ENCODE peak calls at places on chromosomes 13 and 19, in five cellular contexts. G is activated CD4-positive, alpha-beta T cell treated with anti-CD3 and anti-CD28 coated beads, Interleukin-2, amount 10 ng/mL, durations not matched to agents 7 days and 5 days; B is Calu3; A is nephron progenitor cell; U is H7. H is an unnamed sample.

GRCh38 chr13:50016421-50016820 is 1.2 kb downstream of the KCNRG start:
- DNase-seq in A (no peak), B (no peak), G (no peak), U (no peak), H (no peak)

GRCh38 chr19:35531291-35531690 is 2.0 kb upstream of the GAPDHS start:
- DNase-seq in G (no peak), A (no peak), U (no peak), B (no peak), H (no peak)

GRCh38 chr13:19960673-19961015 is 2.1 kb downstream of the ZMYM2 start:
- DNase-seq in A (no peak), G (peak; percentile 8), B (no peak), U (no peak), H (peak; percentile 54)

GRCh38 chr13:45721203-45721731 is 19.1 kb downstream of the CBY2 start:
- DNase-seq in A (no peak), U (no peak), B (no peak), G (no peak), H (no peak)

GRCh38 chr13:73776137-73776785 is 357.9 kb downstream of the KLF12 start:
- DNase-seq in G (no peak), A (no peak), U (no peak), B (no peak), H (no peak)

GRCh38 chr13:64855506-64855905 is 2374.6 kb downstream of the PCDH9 start:
- DNase-seq in U (no peak), A (no peak), G (no peak), B (no peak), H (no peak)

GRCh38 chr13:112442483-112443090 is 66.4 kb downstream of the SPACA7 start:
- DNase-seq in U (peak; percentile 73), A (no peak), G (no peak), B (no peak), H (no peak)

GRCh38 chr19:46181386-46181774 is 33.3 kb downstream of the IGFL2 start:
- DNase-seq in A (no peak), B (no peak), G (no peak), U (peak; percentile 9), H (peak; percentile 12)

GRCh38 chr13:21753117-21753729 is 82.3 kb downstream of the FGF9 start:
- DNase-seq in U (no peak), A (no peak), B (no peak), G (no peak), H (no peak)

GRCh38 chr19:41195675-41196497 is 2.9 kb downstream of the CYP2S1 start:
- DNase-seq in G (no peak), U (no peak), B (no peak), A (no peak), H (no peak)

GRCh38 chr19:7658219-7658686 is 10.6 kb upstream of the RETN start:
- DNase-seq in U (peak; percentile 75), A (no peak), G (peak; percentile 74), B (no peak), H (peak; percentile 83)

GRCh38 chr19:11763117-11763516 is 3.7 kb upstream of the ZNF441 start:
- DNase-seq in U (no peak), B (no peak), G (no peak), A (no peak), H (peak; percentile 59)

GRCh38 chr19:9941646-9942045 is 5.3 kb upstream of the OLFM2 start:
- DNase-seq in A (no peak), U (no peak), B (no peak), G (no peak), H (no peak)

GRCh38 chr13:74409551-74409950 is 275.3 kb upstream of the KLF12 start:
- DNase-seq in U (no peak), A (no peak), B (no peak), G (no peak), H (no peak)

GRCh38 chr13:51801631-51802099 is 2.3 kb downstream of the DHRS12 start:
- DNase-seq in G (no peak), U (no peak), A (no peak), B (peak; percentile 50), H (no peak)

GRCh38 chr19:58572818-58573657 is at the start of gene MZF1:
- DNase-seq in B (peak; percentile 99), A (peak; percentile 99), U (peak; percentile 99), G (peak; percentile 100), H (peak; percentile 100)

GRCh38 chr19:4730740-4731171 is 7.1 kb upstream of the DPP9 start:
- DNase-seq in U (peak; percentile 88), B (peak; percentile 57), G (peak; percentile 69), A (peak; percentile 58), H (peak; percentile 29)

GRCh38 chr19:11421607-11422098 is 2.5 kb upstream of the RGL3 start:
- DNase-seq in U (peak; percentile 93), G (peak; percentile 15), A (peak; percentile 75), B (peak; percentile 43), H (peak; percentile 11)

GRCh38 chr19:11766597-11767591 is at the start of gene ZNF441:
- DNase-seq in U (peak; percentile 94), A (peak; percentile 97), B (peak; percentile 95), G (peak; percentile 95), H (peak; percentile 96)

GRCh38 chr19:39224910-39225309 is 19.9 kb downstream of the IFNL3 start:
- DNase-seq in U (peak; percentile 56), B (no peak), A (no peak), G (no peak), H (no peak)

GRCh38 chr13:48449656-48450055 is 36.7 kb upstream of the LPAR6 start:
- DNase-seq in U (no peak), A (no peak), B (no peak), G (no peak), H (no peak)

GRCh38 chr13:108742681-108743080 is 113.3 kb downstream of the MYO16 start:
- DNase-seq in G (no peak), A (no peak), U (no peak), B (no peak), H (no peak)

GRCh38 chr19:16233836-16234551 is 36.3 kb downstream of the AP1M1 start:
- DNase-seq in U (peak; percentile 55), G (no peak), B (no peak), A (no peak), H (no peak)

GRCh38 chr19:5823579-5824281 is 15.8 kb downstream of the FUT6 start:
- DNase-seq in U (peak; percentile 86), B (peak; percentile 46), A (no peak), G (no peak), H (no peak)

GRCh38 chr13:113856716-113857065 is 7.2 kb downstream of the GAS6 start:
- DNase-seq in G (no peak), U (peak; percentile 51), A (no peak), B (no peak), H (no peak)

GRCh38 chr19:29083863-29084262 is 129.1 kb downstream of the UQCRFS1 start:
- DNase-seq in B (no peak), A (no peak), G (no peak), U (no peak), H (no peak)

GRCh38 chr13:98795220-98795619 is 42.7 kb upstream of the SLC15A1 start:
- DNase-seq in G (no peak), B (no peak), A (no peak), U (no peak), H (no peak)

GRCh38 chr13:44281252-44282000 is 92.2 kb upstream of the SERP2 start:
- DNase-seq in A (no peak), U (no peak), B (peak; percentile 8), G (no peak), H (no peak)

GRCh38 chr13:51625555-51626345 is 41.5 kb downstream of the WDFY2 start:
- DNase-seq in B (no peak), G (no peak), U (no peak), A (no peak), H (no peak)

GRCh38 chr19:30587869-30588268 is 215.7 kb downstream of the ZNF536 start:
- DNase-seq in U (no peak), B (no peak), G (no peak), A (no peak), H (no peak)

H was measured in MM.1S.